ENCODE peak calls at places on chromosome 15, in seven cellular contexts. One of them, this sample, is unnamed.

GRCh38 chr15:88657326-88658069 is 18.7 kb downstream of the ISG20 start:
- DNase-seq in GM13976: peak
- DNase-seq in RPMI8226: peak
- DNase-seq in NCI-H2081: peak
- DNase-seq in T-helper 9 cell: no peak
- DNase-seq in CD4-positive, alpha-beta T cell: no peak
- DNase-seq in stimulated activated CD4-positive, alpha-beta T cell treated with anti-CD3 and anti-CD28 coated beads, TNF-alpha, amount 100 ng/mL, for 48 hours: no peak
- DNase-seq in this sample: peak

GRCh38 chr15:66356069-66356358 is 471 bp downstream of the TIPIN start:
- DNase-seq in stimulated activated CD4-positive, alpha-beta T cell treated with anti-CD3 and anti-CD28 coated beads, TNF-alpha, amount 100 ng/mL, for 48 hours: no peak
- DNase-seq in NCI-H2081: no peak
- DNase-seq in GM13976: no peak
- DNase-seq in T-helper 9 cell: no peak
- DNase-seq in RPMI8226: no peak
- DNase-seq in CD4-positive, alpha-beta T cell: no peak
- DNase-seq in this sample: no peak

GRCh38 chr15:31352911-31353811 is 26.5 kb downstream of the KLF13 start:
- DNase-seq in stimulated activated CD4-positive, alpha-beta T cell treated with anti-CD3 and anti-CD28 coated beads, TNF-alpha, amount 100 ng/mL, for 48 hours: no peak
- DNase-seq in GM13976: peak
- DNase-seq in RPMI8226: peak
- DNase-seq in T-helper 9 cell: no peak
- DNase-seq in CD4-positive, alpha-beta T cell: peak
- DNase-seq in NCI-H2081: peak
- DNase-seq in this sample: peak

GRCh38 chr15:72907733-72908132 is 124.2 kb upstream of the ADPGK start:
- DNase-seq in CD4-positive, alpha-beta T cell: no peak
- DNase-seq in RPMI8226: no peak
- DNase-seq in NCI-H2081: peak
- DNase-seq in stimulated activated CD4-positive, alpha-beta T cell treated with anti-CD3 and anti-CD28 coated beads, TNF-alpha, amount 100 ng/mL, for 48 hours: no peak
- DNase-seq in GM13976: no peak
- DNase-seq in T-helper 9 cell: no peak
- DNase-seq in this sample: no peak

GRCh38 chr15:64686130-64686735 is 89.2 kb downstream of the RBPMS2 start:
- DNase-seq in RPMI8226: peak
- DNase-seq in NCI-H2081: peak
- DNase-seq in T-helper 9 cell: no peak
- DNase-seq in GM13976: peak
- DNase-seq in CD4-positive, alpha-beta T cell: no peak
- DNase-seq in stimulated activated CD4-positive, alpha-beta T cell treated with anti-CD3 and anti-CD28 coated beads, TNF-alpha, amount 100 ng/mL, for 48 hours: no peak
- DNase-seq in this sample: peak

GRCh38 chr15:81311834-81312459 is 12.0 kb downstream of the STARD5 start:
- DNase-seq in GM13976: no peak
- DNase-seq in RPMI8226: no peak
- DNase-seq in stimulated activated CD4-positive, alpha-beta T cell treated with anti-CD3 and anti-CD28 coated beads, TNF-alpha, amount 100 ng/mL, for 48 hours: no peak
- DNase-seq in NCI-H2081: no peak
- DNase-seq in T-helper 9 cell: no peak
- DNase-seq in CD4-positive, alpha-beta T cell: no peak
- DNase-seq in this sample: peak

GRCh38 chr15:67193223-67194009 is 61.0 kb downstream of the AAGAB start:
- DNase-seq in T-helper 9 cell: no peak
- DNase-seq in NCI-H2081: no peak
- DNase-seq in GM13976: no peak
- DNase-seq in stimulated activated CD4-positive, alpha-beta T cell treated with anti-CD3 and anti-CD28 coated beads, TNF-alpha, amount 100 ng/mL, for 48 hours: no peak
- DNase-seq in RPMI8226: no peak
- DNase-seq in CD4-positive, alpha-beta T cell: no peak
- DNase-seq in this sample: no peak

GRCh38 chr15:72342385-72342784 is 22.4 kb upstream of the CELF6 start:
- DNase-seq in NCI-H2081: no peak
- DNase-seq in GM13976: peak
- DNase-seq in stimulated activated CD4-positive, alpha-beta T cell treated with anti-CD3 and anti-CD28 coated beads, TNF-alpha, amount 100 ng/mL, for 48 hours: peak
- DNase-seq in CD4-positive, alpha-beta T cell: peak
- DNase-seq in RPMI8226: no peak
- DNase-seq in T-helper 9 cell: peak
- DNase-seq in this sample: peak

GRCh38 chr15:81924667-81925183 is 121.1 kb downstream of the MEX3B start:
- DNase-seq in NCI-H2081: no peak
- DNase-seq in CD4-positive, alpha-beta T cell: no peak
- DNase-seq in T-helper 9 cell: no peak
- DNase-seq in stimulated activated CD4-positive, alpha-beta T cell treated with anti-CD3 and anti-CD28 coated beads, TNF-alpha, amount 100 ng/mL, for 48 hours: no peak
- DNase-seq in GM13976: no peak
- DNase-seq in RPMI8226: no peak
- DNase-seq in this sample: no peak

GRCh38 chr15:49696441-49696840 is 75.6 kb downstream of the DTWD1 start:
- DNase-seq in CD4-positive, alpha-beta T cell: no peak
- DNase-seq in GM13976: no peak
- DNase-seq in NCI-H2081: no peak
- DNase-seq in RPMI8226: no peak
- DNase-seq in stimulated activated CD4-positive, alpha-beta T cell treated with anti-CD3 and anti-CD28 coated beads, TNF-alpha, amount 100 ng/mL, for 48 hours: no peak
- DNase-seq in T-helper 9 cell: no peak
- DNase-seq in this sample: no peak

GRCh38 chr15:22262613-22263020 is 182.3 kb downstream of the OR4M2 start:
- DNase-seq in NCI-H2081: no peak
- DNase-seq in stimulated activated CD4-positive, alpha-beta T cell treated with anti-CD3 and anti-CD28 coated beads, TNF-alpha, amount 100 ng/mL, for 48 hours: peak
- DNase-seq in T-helper 9 cell: no peak
- DNase-seq in RPMI8226: no peak
- DNase-seq in CD4-positive, alpha-beta T cell: peak
- DNase-seq in GM13976: no peak
- DNase-seq in this sample: peak

GRCh38 chr15:42858540-42858939 is 62.0 kb downstream of the TTBK2 start:
- DNase-seq in CD4-positive, alpha-beta T cell: no peak
- DNase-seq in T-helper 9 cell: no peak
- DNase-seq in GM13976: no peak
- DNase-seq in NCI-H2081: no peak
- DNase-seq in RPMI8226: no peak
- DNase-seq in stimulated activated CD4-positive, alpha-beta T cell treated with anti-CD3 and anti-CD28 coated beads, TNF-alpha, amount 100 ng/mL, for 48 hours: no peak
- DNase-seq in this sample: no peak

GRCh38 chr15:40310001-40310959 is 2.5 kb upstream of the PLCB2 start:
- DNase-seq in stimulated activated CD4-positive, alpha-beta T cell treated with anti-CD3 and anti-CD28 coated beads, TNF-alpha, amount 100 ng/mL, for 48 hours: no peak
- DNase-seq in NCI-H2081: peak
- DNase-seq in RPMI8226: no peak
- DNase-seq in CD4-positive, alpha-beta T cell: peak
- DNase-seq in T-helper 9 cell: peak
- DNase-seq in GM13976: peak
- DNase-seq in this sample: peak

GRCh38 chr15:63892794-63893441 is 59.2 kb upstream of the HERC1 start:
- DNase-seq in T-helper 9 cell: peak
- DNase-seq in stimulated activated CD4-positive, alpha-beta T cell treated with anti-CD3 and anti-CD28 coated beads, TNF-alpha, amount 100 ng/mL, for 48 hours: peak
- DNase-seq in CD4-positive, alpha-beta T cell: peak
- DNase-seq in NCI-H2081: no peak
- DNase-seq in GM13976: no peak
- DNase-seq in RPMI8226: peak
- DNase-seq in this sample: peak

GRCh38 chr15:28992340-28992864 is 106.6 kb downstream of the APBA2 start:
- DNase-seq in GM13976: no peak
- DNase-seq in CD4-positive, alpha-beta T cell: no peak
- DNase-seq in RPMI8226: no peak
- DNase-seq in T-helper 9 cell: no peak
- DNase-seq in stimulated activated CD4-positive, alpha-beta T cell treated with anti-CD3 and anti-CD28 coated beads, TNF-alpha, amount 100 ng/mL, for 48 hours: no peak
- DNase-seq in NCI-H2081: no peak
- DNase-seq in this sample: no peak

GRCh38 chr15:58462547-58462946 is 30.8 kb downstream of the LIPC start:
- DNase-seq in GM13976: no peak
- DNase-seq in T-helper 9 cell: no peak
- DNase-seq in NCI-H2081: no peak
- DNase-seq in CD4-positive, alpha-beta T cell: no peak
- DNase-seq in stimulated activated CD4-positive, alpha-beta T cell treated with anti-CD3 and anti-CD28 coated beads, TNF-alpha, amount 100 ng/mL, for 48 hours: no peak
- DNase-seq in RPMI8226: peak
- DNase-seq in this sample: no peak

GRCh38 chr15:30675126-30675525 is 49.2 kb downstream of the ARHGAP11B start:
- DNase-seq in stimulated activated CD4-positive, alpha-beta T cell treated with anti-CD3 and anti-CD28 coated beads, TNF-alpha, amount 100 ng/mL, for 48 hours: no peak
- DNase-seq in NCI-H2081: no peak
- DNase-seq in CD4-positive, alpha-beta T cell: no peak
- DNase-seq in T-helper 9 cell: no peak
- DNase-seq in RPMI8226: no peak
- DNase-seq in GM13976: no peak
- DNase-seq in this sample: no peak

GRCh38 chr15:101022306-101022705 is 103.1 kb downstream of the LRRK1 start:
- DNase-seq in CD4-positive, alpha-beta T cell: no peak
- DNase-seq in stimulated activated CD4-positive, alpha-beta T cell treated with anti-CD3 and anti-CD28 coated beads, TNF-alpha, amount 100 ng/mL, for 48 hours: no peak
- DNase-seq in T-helper 9 cell: no peak
- DNase-seq in GM13976: no peak
- DNase-seq in RPMI8226: no peak
- DNase-seq in NCI-H2081: no peak
- DNase-seq in this sample: no peak

GRCh38 chr15:38652998-38653397 is 88.4 kb upstream of the RASGRP1 start:
- DNase-seq in GM13976: no peak
- DNase-seq in RPMI8226: no peak
- DNase-seq in T-helper 9 cell: peak
- DNase-seq in stimulated activated CD4-positive, alpha-beta T cell treated with anti-CD3 and anti-CD28 coated beads, TNF-alpha, amount 100 ng/mL, for 48 hours: no peak
- DNase-seq in CD4-positive, alpha-beta T cell: peak
- DNase-seq in NCI-H2081: no peak
- DNase-seq in this sample: no peak

GRCh38 chr15:64634576-64635485 is 140.6 kb downstream of the RBPMS2 start:
- DNase-seq in RPMI8226: no peak
- DNase-seq in CD4-positive, alpha-beta T cell: no peak
- DNase-seq in stimulated activated CD4-positive, alpha-beta T cell treated with anti-CD3 and anti-CD28 coated beads, TNF-alpha, amount 100 ng/mL, for 48 hours: no peak
- DNase-seq in NCI-H2081: peak
- DNase-seq in GM13976: no peak
- DNase-seq in T-helper 9 cell: peak
- DNase-seq in this sample: no peak

GRCh38 chr15:63046927-63047760 is 4.6 kb downstream of the TPM1 start:
- DNase-seq in NCI-H2081: no peak
- DNase-seq in RPMI8226: no peak
- DNase-seq in CD4-positive, alpha-beta T cell: no peak
- DNase-seq in T-helper 9 cell: no peak
- DNase-seq in stimulated activated CD4-positive, alpha-beta T cell treated with anti-CD3 and anti-CD28 coated beads, TNF-alpha, amount 100 ng/mL, for 48 hours: no peak
- DNase-seq in GM13976: no peak
- DNase-seq in this sample: no peak

GRCh38 chr15:98955331-98955730 is 52.3 kb downstream of the PGPEP1L start:
- DNase-seq in NCI-H2081: no peak
- DNase-seq in CD4-positive, alpha-beta T cell: no peak
- DNase-seq in RPMI8226: no peak
- DNase-seq in stimulated activated CD4-positive, alpha-beta T cell treated with anti-CD3 and anti-CD28 coated beads, TNF-alpha, amount 100 ng/mL, for 48 hours: no peak
- DNase-seq in T-helper 9 cell: no peak
- DNase-seq in GM13976: no peak
- DNase-seq in this sample: no peak

GRCh38 chr15:39270976-39271375 is 309.9 kb upstream of the THBS1 start:
- DNase-seq in stimulated activated CD4-positive, alpha-beta T cell treated with anti-CD3 and anti-CD28 coated beads, TNF-alpha, amount 100 ng/mL, for 48 hours: no peak
- DNase-seq in CD4-positive, alpha-beta T cell: no peak
- DNase-seq in RPMI8226: no peak
- DNase-seq in T-helper 9 cell: no peak
- DNase-seq in NCI-H2081: no peak
- DNase-seq in GM13976: no peak
- DNase-seq in this sample: no peak

GRCh38 chr15:55003900-55004879 is 192.6 kb downstream of the RSL24D1 start:
- DNase-seq in NCI-H2081: no peak
- DNase-seq in CD4-positive, alpha-beta T cell: no peak
- DNase-seq in stimulated activated CD4-positive, alpha-beta T cell treated with anti-CD3 and anti-CD28 coated beads, TNF-alpha, amount 100 ng/mL, for 48 hours: no peak
- DNase-seq in GM13976: no peak
- DNase-seq in RPMI8226: no peak
- DNase-seq in T-helper 9 cell: no peak
- DNase-seq in this sample: no peak

GRCh38 chr15:69658401-69658945 is 205.9 kb downstream of the RPLP1 start:
- DNase-seq in T-helper 9 cell: no peak
- DNase-seq in CD4-positive, alpha-beta T cell: no peak
- DNase-seq in GM13976: no peak
- DNase-seq in stimulated activated CD4-positive, alpha-beta T cell treated with anti-CD3 and anti-CD28 coated beads, TNF-alpha, amount 100 ng/mL, for 48 hours: no peak
- DNase-seq in RPMI8226: no peak
- DNase-seq in NCI-H2081: no peak
- DNase-seq in this sample: no peak

GRCh38 chr15:93221754-93222153 is 132.7 kb upstream of the RGMA start:
- DNase-seq in stimulated activated CD4-positive, alpha-beta T cell treated with anti-CD3 and anti-CD28 coated beads, TNF-alpha, amount 100 ng/mL, for 48 hours: no peak
- DNase-seq in CD4-positive, alpha-beta T cell: no peak
- DNase-seq in GM13976: no peak
- DNase-seq in RPMI8226: no peak
- DNase-seq in T-helper 9 cell: no peak
- DNase-seq in NCI-H2081: no peak
- DNase-seq in this sample: no peak

GRCh38 chr15:51706931-51707608 is 25.8 kb downstream of the SCG3 start:
- DNase-seq in CD4-positive, alpha-beta T cell: no peak
- DNase-seq in NCI-H2081: no peak
- DNase-seq in RPMI8226: no peak
- DNase-seq in stimulated activated CD4-positive, alpha-beta T cell treated with anti-CD3 and anti-CD28 coated beads, TNF-alpha, amount 100 ng/mL, for 48 hours: no peak
- DNase-seq in GM13976: no peak
- DNase-seq in T-helper 9 cell: no peak
- DNase-seq in this sample: no peak

GRCh38 chr15:33807665-33808064 is 160.6 kb upstream of the CHRM5 start:
- DNase-seq in T-helper 9 cell: no peak
- DNase-seq in GM13976: no peak
- DNase-seq in CD4-positive, alpha-beta T cell: no peak
- DNase-seq in RPMI8226: no peak
- DNase-seq in stimulated activated CD4-positive, alpha-beta T cell treated with anti-CD3 and anti-CD28 coated beads, TNF-alpha, amount 100 ng/mL, for 48 hours: no peak
- DNase-seq in NCI-H2081: no peak
- DNase-seq in this sample: no peak

GRCh38 chr15:75725021-75725718 is 12.5 kb upstream of the CSPG4 start:
- DNase-seq in CD4-positive, alpha-beta T cell: no peak
- DNase-seq in T-helper 9 cell: no peak
- DNase-seq in NCI-H2081: no peak
- DNase-seq in stimulated activated CD4-positive, alpha-beta T cell treated with anti-CD3 and anti-CD28 coated beads, TNF-alpha, amount 100 ng/mL, for 48 hours: no peak
- DNase-seq in RPMI8226: no peak
- DNase-seq in GM13976: peak
- DNase-seq in this sample: no peak

GRCh38 chr15:84570164-84570692 is 30.6 kb upstream of the ZSCAN2 start:
- DNase-seq in CD4-positive, alpha-beta T cell: peak
- DNase-seq in RPMI8226: peak
- DNase-seq in T-helper 9 cell: peak
- DNase-seq in stimulated activated CD4-positive, alpha-beta T cell treated with anti-CD3 and anti-CD28 coated beads, TNF-alpha, amount 100 ng/mL, for 48 hours: peak
- DNase-seq in NCI-H2081: peak
- DNase-seq in GM13976: peak
- DNase-seq in this sample: peak

GRCh38 chr15:45773149-45773548 is 138.3 kb downstream of the SQOR start:
- DNase-seq in CD4-positive, alpha-beta T cell: no peak
- DNase-seq in NCI-H2081: no peak
- DNase-seq in GM13976: no peak
- DNase-seq in RPMI8226: no peak
- DNase-seq in stimulated activated CD4-positive, alpha-beta T cell treated with anti-CD3 and anti-CD28 coated beads, TNF-alpha, amount 100 ng/mL, for 48 hours: no peak
- DNase-seq in T-helper 9 cell: no peak
- DNase-seq in this sample: no peak

GRCh38 chr15:72365844-72366243 is 10.0 kb downstream of the HEXA start:
- DNase-seq in NCI-H2081: no peak
- DNase-seq in T-helper 9 cell: no peak
- DNase-seq in stimulated activated CD4-positive, alpha-beta T cell treated with anti-CD3 and anti-CD28 coated beads, TNF-alpha, amount 100 ng/mL, for 48 hours: no peak
- DNase-seq in CD4-positive, alpha-beta T cell: no peak
- DNase-seq in GM13976: peak
- DNase-seq in RPMI8226: no peak
- DNase-seq in this sample: peak

GRCh38 chr15:75823860-75824613 is 19.2 kb upstream of the UBE2Q2 start:
- DNase-seq in stimulated activated CD4-positive, alpha-beta T cell treated with anti-CD3 and anti-CD28 coated beads, TNF-alpha, amount 100 ng/mL, for 48 hours: no peak
- DNase-seq in NCI-H2081: no peak
- DNase-seq in GM13976: no peak
- DNase-seq in RPMI8226: no peak
- DNase-seq in CD4-positive, alpha-beta T cell: no peak
- DNase-seq in T-helper 9 cell: no peak
- DNase-seq in this sample: no peak

GRCh38 chr15:62850318-62850717 is 192.2 kb upstream of the TPM1 start:
- DNase-seq in T-helper 9 cell: no peak
- DNase-seq in stimulated activated CD4-positive, alpha-beta T cell treated with anti-CD3 and anti-CD28 coated beads, TNF-alpha, amount 100 ng/mL, for 48 hours: no peak
- DNase-seq in CD4-positive, alpha-beta T cell: no peak
- DNase-seq in NCI-H2081: no peak
- DNase-seq in GM13976: no peak
- DNase-seq in RPMI8226: peak
- DNase-seq in this sample: no peak

GRCh38 chr15:69857686-69858391 is 239.9 kb downstream of the TLE3 start:
- DNase-seq in CD4-positive, alpha-beta T cell: peak
- DNase-seq in T-helper 9 cell: no peak
- DNase-seq in GM13976: no peak
- DNase-seq in NCI-H2081: no peak
- DNase-seq in RPMI8226: no peak
- DNase-seq in stimulated activated CD4-positive, alpha-beta T cell treated with anti-CD3 and anti-CD28 coated beads, TNF-alpha, amount 100 ng/mL, for 48 hours: no peak
- DNase-seq in this sample: peak

This sample was measured in NB4.